ENCODE peak calls at places on chromosomes 16 and 17, in seven cellular contexts. E is GM12878, U is IMR-90, W is body of pancreas, H is adrenal gland, V is A549, X is breast epithelium. A is an unnamed sample.
A peak's percentile ranks its signal among the peaks of the same experiment; 100 is the strongest.

GRCh38 chr16:11583171-11583570 is 3.5 kb downstream of the LITAF start:
- DNase-seq in E (no peak), U (peak; percentile 72), W (no peak), H (no peak), V (no peak), X (no peak), A (peak; percentile 74)

GRCh38 chr17:199806-200603 is 18.6 kb upstream of the DOC2B start:
- DNase-seq in E (no peak), U (no peak), W (peak; percentile 73), H (peak; percentile 61), V (no peak), X (no peak), A (no peak)

GRCh38 chr16:81237282-81237681 is 1.2 kb upstream of the BCO1 start:
- DNase-seq in E (no peak), U (no peak), W (peak; percentile 84), H (no peak), V (no peak), X (peak; percentile 91), A (peak; percentile 70)

GRCh38 chr17:50660042-50660886 is 25.6 kb downstream of the ABCC3 start:
- DNase-seq in E (no peak), U (peak; percentile 39), W (no peak), H (peak; percentile 77), V (peak; percentile 82), X (peak; percentile 70), A (no peak)

GRCh38 chr16:83338941-83339340 is 468.8 kb upstream of the HSBP1 start:
- DNase-seq in E (no peak), U (peak; percentile 37), W (no peak), H (no peak), V (no peak), X (no peak), A (no peak)

GRCh38 chr16:68384293-68385255 is 63.7 kb downstream of the SMPD3 start:
- DNase-seq in E (no peak), U (no peak), W (no peak), H (no peak), V (no peak), X (no peak), A (no peak)

GRCh38 chr17:76983075-76983411 is 114.8 kb downstream of the MGAT5B start:
- DNase-seq in E (no peak), U (no peak), W (no peak), H (no peak), V (no peak), X (no peak), A (no peak)

GRCh38 chr17:924711-925480 is 54.7 kb downstream of the NXN start:
- DNase-seq in E (no peak), U (no peak), W (no peak), H (no peak), V (no peak), X (peak; percentile 79), A (no peak)

GRCh38 chr17:78233678-78234077 is 2.2 kb downstream of the TMEM235 start:
- DNase-seq in E (no peak), U (no peak), W (no peak), H (no peak), V (no peak), X (no peak), A (no peak)

GRCh38 chr17:78234261-78234865 is 2.9 kb downstream of the TMEM235 start:
- DNase-seq in E (no peak), U (no peak), W (no peak), H (no peak), V (no peak), X (no peak), A (no peak)

GRCh38 chr17:78230996-78231931 is at the start of gene TMEM235:
- DNase-seq in E (no peak), U (no peak), W (no peak), H (no peak), V (no peak), X (no peak), A (no peak)

GRCh38 chr17:78231991-78232759 is 744 bp downstream of the TMEM235 start:
- DNase-seq in E (no peak), U (no peak), W (no peak), H (no peak), V (no peak), X (no peak), A (no peak)

DNA sequence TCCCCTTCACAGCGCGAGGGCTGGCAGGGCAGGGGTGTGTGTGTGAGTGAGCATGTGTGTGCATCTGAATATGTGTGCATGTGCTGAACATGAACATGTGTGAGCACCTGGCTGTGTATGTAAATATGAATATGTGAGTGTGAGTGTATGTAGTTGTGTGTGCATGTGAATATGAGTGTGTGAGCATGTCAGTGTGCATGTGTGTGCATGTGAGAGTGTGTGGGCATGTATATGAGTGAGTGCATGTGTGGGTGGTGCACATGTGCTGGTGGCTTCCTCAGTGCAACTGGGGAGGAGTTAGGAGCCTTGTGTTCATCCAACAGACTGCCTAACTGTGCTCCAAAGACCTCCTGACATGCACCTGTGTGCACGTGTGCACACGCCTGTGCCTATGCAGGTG is 1.3 kb downstream of the TMEM235 start:
- DNase-seq in E (no peak), U (no peak), W (no peak), H (no peak), V (no peak), X (no peak), A (no peak)
- H3K27ac ChIP-seq in E (no peak overlapping the region), U (no peak overlapping the region), W (no peak overlapping the region), H (no peak overlapping the region), V (no peak overlapping the region), X (no peak overlapping the region), A (no peak overlapping the region)

GRCh38 chr17:15470536-15470935 is 3.1 kb upstream of the CDRT4 start:
- DNase-seq in E (no peak), U (no peak), W (no peak), H (no peak), V (no peak), X (no peak), A (no peak)
- TF ChIP-seq POLR2A in E (no peak), U (no peak), W (no peak), H (no peak), V (no peak), X (no peak), A (no peak)

GRCh38 chr17:81143200-81143527 is 22.1 kb upstream of the PVALEF start:
- DNase-seq in E (no peak), U (no peak), W (no peak), H (no peak), V (no peak), X (no peak), A (no peak)
- H3K27ac ChIP-seq in E (no peak overlapping the region), U (no peak overlapping the region), W (no peak overlapping the region), H (no peak overlapping the region), V (peak overlapping the region; percentile 49), X (no peak overlapping the region), A (no peak overlapping the region)

GRCh38 chr17:31581022-31581483 is 189.6 kb downstream of the RAB11FIP4 start:
- DNase-seq in E (no peak), U (peak; percentile 68), W (peak; percentile 83), H (peak; percentile 63), V (no peak), X (peak; percentile 81), A (peak; percentile 75)
- TF ChIP-seq POLR2A in E (no peak), U (no peak), W (peak; percentile 39), H (no peak), V (no peak), X (no peak), A (no peak)

DNA sequence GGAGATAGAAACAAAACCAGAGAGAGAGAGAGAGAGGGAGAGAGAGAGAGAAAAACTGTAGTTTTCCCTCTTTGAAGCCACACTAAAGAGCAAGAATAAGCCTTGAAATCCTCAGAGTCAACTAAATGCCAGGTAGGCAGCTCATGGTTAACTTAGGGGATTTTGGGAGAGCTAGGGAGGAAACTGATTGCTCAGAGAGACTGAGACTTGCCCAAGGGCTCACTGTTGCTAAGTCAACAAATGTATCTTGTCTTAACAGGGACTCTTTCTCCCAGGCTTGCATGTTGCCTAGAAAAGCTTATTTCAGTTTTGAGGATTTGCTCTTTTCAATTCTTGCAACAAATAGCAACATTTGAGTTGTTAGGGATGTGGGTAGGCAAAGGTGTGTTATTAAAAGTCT is 4.5 kb upstream of the SLC5A11 start:
- DNase-seq in E (no peak), U (no peak), W (no peak), H (no peak), V (peak; percentile 43), X (no peak), A (no peak)
- H3K27ac ChIP-seq in E (no peak overlapping the region), U (no peak overlapping the region), W (no peak overlapping the region), H (no peak overlapping the region), V (peak overlapping the region; percentile 85), X (no peak overlapping the region), A (no peak overlapping the region)

GRCh38 chr16:67311607-67312449 is 14.7 kb downstream of the KCTD19 start:
- DNase-seq in E (peak; percentile 93), U (peak; percentile 100), W (peak; percentile 16), H (peak; percentile 69), V (peak; percentile 92), X (no peak), A (peak; percentile 41)
- TF ChIP-seq POLR2A in E (no peak), U (peak; percentile 92), W (no peak), H (no peak), V (no peak), X (no peak), A (no peak)

GRCh38 chr16:31086629-31086906 is 2.2 kb downstream of the PRSS53 start:
- DNase-seq in E (no peak), U (no peak), W (no peak), H (no peak), V (no peak), X (no peak), A (no peak)
- H3K27ac ChIP-seq in E (no peak overlapping the region), U (no peak overlapping the region), W (no peak overlapping the region), H (no peak overlapping the region), V (no peak overlapping the region), X (no peak overlapping the region), A (no peak overlapping the region)

A was measured in uterus.